ENCODE peak calls at places on chromosome 10, in six cellular contexts. One of them, this sample, is unnamed.

GRCh38 chr10:110504111-110504735 is 6.5 kb downstream of the DUSP5 start:
- DNase-seq in NCI-H2171 treated with DMSO at 0.1 percent for 48 hours: no peak
- DNase-seq in activated naive CD8-positive, alpha-beta T cell treated with anti-CD3 and anti-CD28 coated beads, Interleukin-2, amount 50 U/mL, for 16 hours: peak; percentile 27
- DNase-seq in coronary artery: no peak
- DNase-seq in hepatic stellate cell: peak; percentile 54
- DNase-seq in NCI-H345: no peak
- DNase-seq in this sample: no peak

GRCh38 chr10:73865459-73866442 is 8.6 kb downstream of the CAMK2G start:
- DNase-seq in activated naive CD8-positive, alpha-beta T cell treated with anti-CD3 and anti-CD28 coated beads, Interleukin-2, amount 50 U/mL, for 16 hours: no peak
- DNase-seq in NCI-H345: no peak
- DNase-seq in NCI-H2171 treated with DMSO at 0.1 percent for 48 hours: no peak
- DNase-seq in hepatic stellate cell: no peak
- DNase-seq in coronary artery: no peak
- DNase-seq in this sample: peak; percentile 29

GRCh38 chr10:43922335-43923280 is 273.9 kb upstream of the ZNF32 start:
- DNase-seq in hepatic stellate cell: no peak
- DNase-seq in NCI-H2171 treated with DMSO at 0.1 percent for 48 hours: no peak
- DNase-seq in NCI-H345: no peak
- DNase-seq in coronary artery: peak; percentile 43
- DNase-seq in activated naive CD8-positive, alpha-beta T cell treated with anti-CD3 and anti-CD28 coated beads, Interleukin-2, amount 50 U/mL, for 16 hours: no peak
- DNase-seq in this sample: no peak

GRCh38 chr10:30456262-30456661 is 22.3 kb downstream of the MAP3K8 start:
- DNase-seq in activated naive CD8-positive, alpha-beta T cell treated with anti-CD3 and anti-CD28 coated beads, Interleukin-2, amount 50 U/mL, for 16 hours: no peak
- DNase-seq in coronary artery: no peak
- DNase-seq in hepatic stellate cell: no peak
- DNase-seq in NCI-H345: no peak
- DNase-seq in NCI-H2171 treated with DMSO at 0.1 percent for 48 hours: no peak
- DNase-seq in this sample: no peak

GRCh38 chr10:31413325-31413724 is 94.3 kb downstream of the ZEB1 start:
- DNase-seq in activated naive CD8-positive, alpha-beta T cell treated with anti-CD3 and anti-CD28 coated beads, Interleukin-2, amount 50 U/mL, for 16 hours: no peak
- DNase-seq in hepatic stellate cell: no peak
- DNase-seq in coronary artery: no peak
- DNase-seq in NCI-H2171 treated with DMSO at 0.1 percent for 48 hours: no peak
- DNase-seq in NCI-H345: no peak
- DNase-seq in this sample: no peak

GRCh38 chr10:103193820-103194529 is 903 bp upstream of the NT5C2 start:
- DNase-seq in activated naive CD8-positive, alpha-beta T cell treated with anti-CD3 and anti-CD28 coated beads, Interleukin-2, amount 50 U/mL, for 16 hours: no peak
- DNase-seq in NCI-H345: no peak
- DNase-seq in NCI-H2171 treated with DMSO at 0.1 percent for 48 hours: no peak
- DNase-seq in coronary artery: no peak
- DNase-seq in hepatic stellate cell: no peak
- DNase-seq in this sample: no peak

GRCh38 chr10:77501152-77501845 is 136.3 kb downstream of the KCNMA1 start:
- DNase-seq in NCI-H2171 treated with DMSO at 0.1 percent for 48 hours: no peak
- DNase-seq in activated naive CD8-positive, alpha-beta T cell treated with anti-CD3 and anti-CD28 coated beads, Interleukin-2, amount 50 U/mL, for 16 hours: no peak
- DNase-seq in NCI-H345: no peak
- DNase-seq in coronary artery: no peak
- DNase-seq in hepatic stellate cell: peak; percentile 95
- DNase-seq in this sample: no peak

GRCh38 chr10:22737587-22737986 is 23.2 kb upstream of the PIP4K2A start:
- DNase-seq in hepatic stellate cell: peak; percentile 52
- DNase-seq in NCI-H2171 treated with DMSO at 0.1 percent for 48 hours: no peak
- DNase-seq in coronary artery: no peak
- DNase-seq in activated naive CD8-positive, alpha-beta T cell treated with anti-CD3 and anti-CD28 coated beads, Interleukin-2, amount 50 U/mL, for 16 hours: no peak
- DNase-seq in NCI-H345: no peak
- DNase-seq in this sample: no peak

GRCh38 chr10:27258492-27258837 is 17.9 kb upstream of the ACBD5 start:
- DNase-seq in coronary artery: no peak
- DNase-seq in NCI-H345: no peak
- DNase-seq in hepatic stellate cell: no peak
- DNase-seq in activated naive CD8-positive, alpha-beta T cell treated with anti-CD3 and anti-CD28 coated beads, Interleukin-2, amount 50 U/mL, for 16 hours: no peak
- DNase-seq in NCI-H2171 treated with DMSO at 0.1 percent for 48 hours: no peak
- DNase-seq in this sample: no peak

GRCh38 chr10:127907411-127908105 is 655 bp downstream of the PTPRE start:
- DNase-seq in NCI-H345: peak; percentile 3
- DNase-seq in hepatic stellate cell: no peak
- DNase-seq in NCI-H2171 treated with DMSO at 0.1 percent for 48 hours: no peak
- DNase-seq in coronary artery: no peak
- DNase-seq in activated naive CD8-positive, alpha-beta T cell treated with anti-CD3 and anti-CD28 coated beads, Interleukin-2, amount 50 U/mL, for 16 hours: no peak
- DNase-seq in this sample: no peak

This sample was measured in T follicular helper cell.